ENCODE peak calls at places on chromosomes 11 and 22, in eight cellular contexts. O is CD4-positive, alpha-beta T cell; H is upper lobe of right lung; I is lung; K is Peyer's patch; C is CD8-positive, alpha-beta memory T cell; T is transverse colon; A is fibroblast of lung. W is an unnamed sample.

GRCh38 chr22:46377566-46378498 is 42.3 kb downstream of the TRMU start:
- DNase-seq in K (no peak), C (no peak), I (peak; percentile 89), O (no peak), T (peak; percentile 81), H (peak; percentile 93), A (peak; percentile 64), W (no peak)

GRCh38 chr11:7826316-7826715 is 29.6 kb upstream of the OR5P2 start:
- DNase-seq in A (no peak), H (no peak), O (no peak), T (no peak), C (no peak), I (no peak), K (no peak), W (no peak)

GRCh38 chr11:80096736-80097135 is 655.9 kb upstream of the TENM4 start:
- DNase-seq in K (no peak), A (peak; percentile 95), T (no peak), O (no peak), C (no peak), H (no peak), I (no peak), W (no peak)

GRCh38 chr11:66674964-66675602 is 2.6 kb downstream of the RBM4B start:
- DNase-seq in C (no peak), T (no peak), I (no peak), H (no peak), A (no peak), O (no peak), K (no peak), W (no peak)

GRCh38 chr11:27596388-27596787 is 89.8 kb upstream of the LIN7C start:
- DNase-seq in C (no peak), H (no peak), K (no peak), T (no peak), O (no peak), A (no peak), I (no peak), W (no peak)

GRCh38 chr11:13238879-13239514 is 38.6 kb upstream of the BMAL1 start:
- DNase-seq in T (peak; percentile 46), I (peak; percentile 64), K (peak; percentile 34), C (peak; percentile 39), O (peak; percentile 34), H (no peak), A (peak; percentile 35), W (peak; percentile 44)

GRCh38 chr11:104051806-104052205 is 15.4 kb downstream of the DDI1 start:
- DNase-seq in T (no peak), O (no peak), K (no peak), I (no peak), H (no peak), C (no peak), A (no peak), W (no peak)

GRCh38 chr11:67484847-67485311 is 2.1 kb downstream of the AIP start:
- DNase-seq in H (no peak), T (peak; percentile 57), O (peak; percentile 45), A (no peak), I (no peak), K (peak; percentile 85), C (peak; percentile 39), W (no peak)

GRCh38 chr11:58075781-58076180 is 45.0 kb downstream of the OR6Q1 start:
- DNase-seq in H (no peak), I (no peak), T (no peak), O (no peak), C (no peak), A (peak; percentile 54), K (no peak), W (no peak)

GRCh38 chr11:94000641-94001040 is 20.5 kb upstream of the HEPHL1 start:
- DNase-seq in I (no peak), K (no peak), H (no peak), C (no peak), T (no peak), A (peak; percentile 35), O (no peak), W (no peak)

GRCh38 chr11:95767498-95767897 is 22.1 kb downstream of the FAM76B start:
- DNase-seq in H (no peak), A (peak; percentile 19), I (no peak), C (no peak), K (no peak), T (no peak), O (no peak), W (no peak)

GRCh38 chr11:94049351-94049750 is 28.2 kb downstream of the HEPHL1 start:
- DNase-seq in C (no peak), K (no peak), I (no peak), T (no peak), H (no peak), O (no peak), A (no peak), W (no peak)

GRCh38 chr22:44068422-44069191 is 44.5 kb downstream of the PARVB start:
- DNase-seq in H (peak; percentile 78), T (peak; percentile 38), A (no peak), C (no peak), K (peak; percentile 53), O (no peak), I (peak; percentile 37), W (no peak)

GRCh38 chr22:40898850-40899357 is 37.0 kb upstream of the DNAJB7 start:
- DNase-seq in T (no peak), A (peak; percentile 58), O (no peak), I (no peak), C (peak; percentile 15), K (no peak), H (no peak), W (no peak)

GRCh38 chr11:128291835-128292234 is 295.5 kb downstream of the ETS1 start:
- DNase-seq in K (peak; percentile 79), C (peak; percentile 53), O (peak; percentile 67), A (no peak), I (no peak), T (peak; percentile 65), H (no peak), W (peak; percentile 83)

GRCh38 chr11:1778141-1778911 is 14.6 kb upstream of the CTSD start:
- DNase-seq in O (no peak), T (no peak), H (peak; percentile 85), A (no peak), K (peak; percentile 13), I (no peak), C (no peak), W (no peak)

DNA sequence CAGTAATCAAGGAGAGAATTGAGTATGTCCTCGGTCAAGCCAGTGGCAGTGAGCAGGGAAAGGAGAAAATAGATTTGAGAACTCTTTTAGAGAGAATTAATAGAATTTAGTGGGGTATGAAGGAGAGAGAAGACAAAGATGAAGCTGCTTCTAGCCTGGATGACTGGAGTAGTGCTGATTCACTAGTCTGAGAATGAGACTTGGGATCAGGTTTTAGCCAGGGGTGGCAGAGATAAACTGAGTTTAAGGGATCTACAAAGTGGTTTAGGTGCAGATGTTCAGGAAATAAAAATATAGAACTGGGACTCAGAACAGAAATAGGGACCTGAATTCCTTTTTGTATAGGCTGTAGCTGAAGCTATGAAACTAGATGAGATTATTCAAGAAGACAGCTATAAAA is 17.6 kb downstream of the HORMAD2 start:
- DNase-seq in T (no peak), K (no peak), C (no peak), A (peak; percentile 65), I (no peak), H (no peak), O (no peak), W (no peak)
- H3K9me3 ChIP-seq in T (peaks cover 2% of the 10 kb centered on the region), K (no peaks in the 10 kb centered on the region), C (no peaks in the 10 kb centered on the region), A (no peaks in the 10 kb centered on the region), I (no peaks in the 10 kb centered on the region), H (no peaks in the 10 kb centered on the region), O (peaks cover 4% of the 10 kb centered on the region), W (no peaks in the 10 kb centered on the region)

GRCh38 chr22:48697694-48698276 is 1129.9 kb downstream of the BRD1 start:
- DNase-seq in H (no peak), O (no peak), A (no peak), C (no peak), T (no peak), I (no peak), K (no peak), W (no peak)
- H3K9me3 ChIP-seq in H (no peaks in the 10 kb centered on the region), O (no peaks in the 10 kb centered on the region), A (no peaks in the 10 kb centered on the region), C (no peaks in the 10 kb centered on the region), T (no peaks in the 10 kb centered on the region), I (no peaks in the 10 kb centered on the region), K (no peaks in the 10 kb centered on the region), W (no peaks in the 10 kb centered on the region)

GRCh38 chr11:70298243-70298915 is 27.9 kb downstream of the PPFIA1 start:
- DNase-seq in H (no peak), T (no peak), I (no peak), K (no peak), O (no peak), A (peak; percentile 79), C (no peak), W (no peak)

GRCh38 chr11:70301191-70301590 is 30.7 kb downstream of the PPFIA1 start:
- DNase-seq in H (no peak), C (no peak), O (no peak), A (no peak), T (no peak), K (no peak), I (no peak), W (no peak)

GRCh38 chr11:70297341-70297740 is 26.9 kb downstream of the PPFIA1 start:
- DNase-seq in T (no peak), H (no peak), K (no peak), I (no peak), C (no peak), A (peak; percentile 56), O (no peak), W (no peak)

GRCh38 chr11:70302086-70302752 is 31.7 kb downstream of the PPFIA1 start:
- DNase-seq in C (no peak), K (no peak), A (no peak), I (no peak), T (no peak), O (no peak), H (no peak), W (no peak)

DNA sequence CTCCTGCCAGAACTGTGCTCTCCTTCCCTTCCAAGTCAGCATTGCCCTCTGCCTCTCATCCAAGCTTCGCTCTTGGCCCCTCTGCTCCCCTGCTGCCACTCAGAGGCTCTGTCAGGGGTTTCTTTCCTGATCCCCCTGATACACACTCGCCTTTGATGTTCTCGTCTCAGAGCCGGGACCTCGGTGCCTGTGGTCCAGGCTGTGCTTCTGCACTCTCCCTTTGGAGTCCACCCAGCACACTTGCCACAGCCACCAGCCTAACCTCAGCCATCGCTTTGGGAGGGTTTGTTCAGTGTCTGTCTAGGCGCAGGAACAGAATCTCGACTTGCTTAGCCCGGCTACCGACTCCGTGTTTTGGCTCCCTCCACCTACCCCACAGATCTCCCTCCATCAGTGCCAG is 29.1 kb downstream of the PPFIA1 start:
- DNase-seq in C (no peak), O (no peak), I (no peak), T (no peak), A (no peak), K (no peak), H (no peak), W (no peak)
- H3K9me3 ChIP-seq in C (no peaks in the 10 kb centered on the region), O (no peaks in the 10 kb centered on the region), I (no peaks in the 10 kb centered on the region), T (no peaks in the 10 kb centered on the region), A (no peaks in the 10 kb centered on the region), K (no peaks in the 10 kb centered on the region), H (no peaks in the 10 kb centered on the region), W (no peaks in the 10 kb centered on the region)

GRCh38 chr11:117792241-117792640 is 4.8 kb downstream of the DSCAML1 start:
- DNase-seq in A (no peak), H (peak; percentile 74), O (no peak), K (no peak), C (no peak), T (no peak), I (peak; percentile 65), W (no peak)
- H3K9me3 ChIP-seq in A (no peaks in the 10 kb centered on the region), H (no peaks in the 10 kb centered on the region), O (no peaks in the 10 kb centered on the region), K (no peaks in the 10 kb centered on the region), C (no peaks in the 10 kb centered on the region), T (no peaks in the 10 kb centered on the region), I (no peaks in the 10 kb centered on the region), W (no peaks in the 10 kb centered on the region)

GRCh38 chr11:56994532-56994931 is 5.8 kb downstream of the OR5AK2 start:
- DNase-seq in T (no peak), H (no peak), O (no peak), A (no peak), I (no peak), C (no peak), K (no peak), W (no peak)
- H3K9me3 ChIP-seq in T (no peaks in the 10 kb centered on the region), H (no peaks in the 10 kb centered on the region), O (peaks cover 13% of the 10 kb centered on the region), A (no peaks in the 10 kb centered on the region), I (peaks cover 14% of the 10 kb centered on the region), C (no peaks in the 10 kb centered on the region), K (no peaks in the 10 kb centered on the region), W (peaks cover 3% of the 10 kb centered on the region)

W was measured in CD8-positive, alpha-beta T cell.